ENCODE peak calls at places on chromosomes 2 and 18, in four cellular contexts. G, T, O and B are unnamed samples.

GRCh38 chr2:84527137-84528129 is 11.1 kb downstream of the DNAH6 start:
- DNase-seq in G (no peak), T (no peak), O (no peak), B (peak)

GRCh38 chr2:122255924-122256323 is 500.5 kb downstream of the TSN start:
- DNase-seq in G (no peak), T (no peak), O (no peak), B (no peak)

GRCh38 chr2:205060269-205060668 is 515.0 kb downstream of the PARD3B start:
- DNase-seq in G (no peak), T (no peak), O (no peak), B (no peak)

GRCh38 chr2:224302952-224303351 is 99.0 kb downstream of the FAM124B start:
- DNase-seq in G (no peak), T (no peak), O (no peak), B (no peak)

GRCh38 chr2:163205696-163206267 is 367.2 kb upstream of the KCNH7 start:
- DNase-seq in G (no peak), T (no peak), O (no peak), B (no peak)

GRCh38 chr2:68374184-68374583 is 9.1 kb downstream of the PLEK start:
- DNase-seq in G (no peak), T (no peak), O (no peak), B (no peak)

GRCh38 chr2:23453936-23454460 is 69.0 kb downstream of the KLHL29 start:
- DNase-seq in G (no peak), T (no peak), O (no peak), B (no peak)

GRCh38 chr18:20971886-20972267 is 139.7 kb downstream of the ROCK1 start:
- DNase-seq in G (no peak), T (peak), O (peak), B (no peak)

GRCh38 chr2:105297211-105297610 is 32.3 kb downstream of the TGFBRAP1 start:
- DNase-seq in G (no peak), T (no peak), O (no peak), B (peak)